ENCODE peak calls at places on chromosomes 12 and 14, in four cellular contexts. M is GM12892, S is suprapubic skin, U is breast epithelium. J is an unnamed sample.

GRCh38 chr12:121937654-121938053 is 19.3 kb downstream of the CFAP251 start:
- DNase-seq in M (no peak), U (no peak), S (no peak), J (no peak)

GRCh38 chr12:116642683-116643082 is 83.5 kb downstream of the MAP1LC3B2 start:
- DNase-seq in M (no peak), U (no peak), S (no peak), J (no peak)

GRCh38 chr14:52033131-52033642 is 35.7 kb downstream of the NID2 start:
- DNase-seq in M (no peak), U (no peak), S (no peak), J (no peak)

GRCh38 chr12:42981379-42981778 is 391.8 kb upstream of the PRICKLE1 start:
- DNase-seq in S (no peak), M (no peak), U (no peak), J (no peak)

GRCh38 chr12:9340422-9341259 is 132.4 kb upstream of the PZP start:
- DNase-seq in U (no peak), S (no peak), M (no peak), J (no peak)

GRCh38 chr12:25186788-25187397 is 8.1 kb downstream of the DNAI7 start:
- DNase-seq in M (no peak), S (no peak), U (no peak), J (no peak)

GRCh38 chr14:58428011-58428807 is 690 bp downstream of the KIAA0586 start:
- DNase-seq in M (no peak), S (no peak), U (no peak), J (no peak)

GRCh38 chr12:53300187-53300586 is 692 bp downstream of the MYG1 start:
- DNase-seq in S (no peak), M (no peak), U (no peak), J (no peak)

GRCh38 chr14:84750763-84751554 is 779.0 kb upstream of the FLRT2 start:
- DNase-seq in M (no peak), U (no peak), S (no peak), J (no peak)

GRCh38 chr12:10529603-10530002 is 23.9 kb downstream of the EIF2S3B start:
- DNase-seq in U (no peak), M (no peak), S (no peak), J (no peak)

GRCh38 chr12:121222847-121223246 is 12.9 kb downstream of the P2RX4 start:
- DNase-seq in M (no peak), U (no peak), S (no peak), J (no peak)

GRCh38 chr12:91866566-91866965 is 279.1 kb downstream of the BTG1 start:
- DNase-seq in M (no peak), S (no peak), U (no peak), J (no peak)

GRCh38 chr14:22164616-22165015 is 424.4 kb downstream of the DAD1 start:
- DNase-seq in U (no peak), M (no peak), S (no peak), J (no peak)

GRCh38 chr12:116975779-116976393 is 65.1 kb downstream of the FBXW8 start:
- DNase-seq in M (no peak), S (no peak), U (no peak), J (no peak)

GRCh38 chr12:121797937-121798801 is 4.7 kb upstream of the RHOF start:
- DNase-seq in M (no peak), U (no peak), S (peak), J (no peak)

GRCh38 chr12:82019533-82019932 is 260.4 kb upstream of the PPFIA2 start:
- DNase-seq in S (no peak), M (no peak), U (no peak), J (no peak)

GRCh38 chr12:92562063-92562734 is 140.6 kb upstream of the PLEKHG7 start:
- DNase-seq in U (no peak), M (no peak), S (no peak), J (no peak)

GRCh38 chr14:52461721-52462120 is 90.6 kb downstream of the TXNDC16 start:
- DNase-seq in U (no peak), M (no peak), S (no peak), J (no peak)

GRCh38 chr12:116248433-116248832 is 29.1 kb downstream of the MED13L start:
- DNase-seq in S (no peak), U (no peak), M (no peak), J (no peak)

GRCh38 chr14:78228702-78229327 is 58.6 kb downstream of the NRXN3 start:
- DNase-seq in M (no peak), U (no peak), S (no peak), J (no peak)

GRCh38 chr12:65685514-65685913 is 138.8 kb upstream of the HMGA2 start:
- DNase-seq in U (no peak), M (no peak), S (no peak), J (no peak)

GRCh38 chr12:118922405-118922804 is 58.9 kb upstream of the SRRM4 start:
- DNase-seq in U (no peak), M (no peak), S (no peak), J (no peak)

GRCh38 chr14:68363841-68364711 is 428.8 kb downstream of the ZFP36L1 start:
- DNase-seq in M (no peak), U (no peak), S (no peak), J (no peak)

GRCh38 chr12:79988368-79988767 is 53.5 kb upstream of the PPP1R12A start:
- DNase-seq in M (no peak), U (no peak), S (no peak), J (no peak)

GRCh38 chr12:66688836-66689439 is 10.1 kb upstream of the GRIP1 start:
- DNase-seq in S (no peak), M (no peak), U (no peak), J (peak)

GRCh38 chr12:27143676-27144075 is 61.3 kb upstream of the C12orf71 start:
- DNase-seq in S (no peak), U (no peak), M (no peak), J (no peak)

GRCh38 chr12:116142936-116143882 is 134.3 kb downstream of the MED13L start:
- DNase-seq in M (no peak), S (no peak), U (no peak), J (no peak)

GRCh38 chr12:100156731-100157426 is 14.2 kb upstream of the BLTP3B start:
- DNase-seq in M (no peak), S (no peak), U (no peak), J (no peak)

GRCh38 chr12:47832263-47832933 is 12.7 kb upstream of the HDAC7 start:
- DNase-seq in U (no peak), M (peak), S (no peak), J (no peak)

GRCh38 chr14:96571311-96571710 is 69.1 kb downstream of the PAPOLA start:
- DNase-seq in M (no peak), S (no peak), U (no peak), J (no peak)

GRCh38 chr12:130126023-130126432 is 36.2 kb upstream of the FZD10 start:
- DNase-seq in S (no peak), U (peak), M (no peak), J (no peak)

GRCh38 chr14:60658909-60659585 is 9.8 kb upstream of the SIX1 start:
- DNase-seq in U (no peak), M (no peak), S (no peak), J (no peak)

GRCh38 chr12:203462-204260 is 10.3 kb downstream of the SLC6A12 start:
- DNase-seq in S (no peak), U (no peak), M (no peak), J (no peak)

GRCh38 chr12:30989754-30990153 is 63.2 kb downstream of the TSPAN11 start:
- DNase-seq in U (no peak), M (no peak), S (no peak), J (peak)

GRCh38 chr12:43882578-43883178 is 46.8 kb downstream of the TMEM117 start:
- DNase-seq in U (no peak), M (no peak), S (no peak), J (peak)

GRCh38 chr12:45148619-45149018 is 67.3 kb upstream of the ANO6 start:
- DNase-seq in M (no peak), S (no peak), U (no peak), J (no peak)

GRCh38 chr14:74015965-74016364 is 3.1 kb downstream of the ENTPD5 start:
- DNase-seq in U (no peak), M (no peak), S (no peak), J (no peak)

GRCh38 chr14:52951730-52952481 is 1.1 kb upstream of the FERMT2 start:
- DNase-seq in U (peak), M (no peak), S (no peak), J (no peak)

GRCh38 chr14:45253754-45254300 is 825 bp upstream of the MIS18BP1 start:
- DNase-seq in M (no peak), U (no peak), S (peak), J (no peak)

GRCh38 chr14:102088012-102088792 is 1.4 kb upstream of the HSP90AA1 start:
- DNase-seq in S (peak), M (peak), U (peak), J (peak)
- TF ChIP-seq POLR2A in S (no peak), M (peak), U (no peak), J (no peak)

GRCh38 chr12:103273645-103274044 is 222.1 kb downstream of the C12orf42 start:
- DNase-seq in M (no peak), U (no peak), S (no peak), J (no peak)

GRCh38 chr12:103278329-103278728 is 217.4 kb downstream of the C12orf42 start:
- DNase-seq in M (no peak), U (no peak), S (no peak), J (no peak)

GRCh38 chr12:103269962-103270361 is 225.8 kb downstream of the C12orf42 start:
- DNase-seq in U (no peak), M (no peak), S (no peak), J (no peak)

GRCh38 chr12:103268831-103269514 is 226.8 kb downstream of the C12orf42 start:
- DNase-seq in M (no peak), U (no peak), S (no peak), J (no peak)

DNA sequence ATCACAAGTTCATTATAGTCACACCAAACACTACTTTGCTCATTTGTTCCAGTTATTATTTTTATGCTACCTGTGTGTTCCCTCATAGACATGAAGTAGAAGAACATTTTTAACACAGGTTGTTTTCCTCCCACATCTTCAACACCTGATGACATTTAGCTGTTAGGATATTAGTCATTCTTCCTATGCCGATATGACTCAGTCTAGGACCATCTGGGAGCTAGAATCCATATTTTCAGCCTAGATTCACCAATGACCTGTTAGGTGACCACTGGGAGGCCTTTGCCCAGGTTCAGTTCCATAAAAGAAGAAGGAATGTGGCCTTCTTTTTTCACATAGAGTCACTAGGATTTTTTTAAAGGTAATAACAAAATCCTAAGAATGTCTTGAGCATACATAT is 222.8 kb downstream of the C12orf42 start:
- DNase-seq in M (no peak), U (no peak), S (no peak), J (no peak)
- TF ChIP-seq POLR2AphosphoS5 in M (no peak), U (no peak), S (no peak), J (no peak)

DNA sequence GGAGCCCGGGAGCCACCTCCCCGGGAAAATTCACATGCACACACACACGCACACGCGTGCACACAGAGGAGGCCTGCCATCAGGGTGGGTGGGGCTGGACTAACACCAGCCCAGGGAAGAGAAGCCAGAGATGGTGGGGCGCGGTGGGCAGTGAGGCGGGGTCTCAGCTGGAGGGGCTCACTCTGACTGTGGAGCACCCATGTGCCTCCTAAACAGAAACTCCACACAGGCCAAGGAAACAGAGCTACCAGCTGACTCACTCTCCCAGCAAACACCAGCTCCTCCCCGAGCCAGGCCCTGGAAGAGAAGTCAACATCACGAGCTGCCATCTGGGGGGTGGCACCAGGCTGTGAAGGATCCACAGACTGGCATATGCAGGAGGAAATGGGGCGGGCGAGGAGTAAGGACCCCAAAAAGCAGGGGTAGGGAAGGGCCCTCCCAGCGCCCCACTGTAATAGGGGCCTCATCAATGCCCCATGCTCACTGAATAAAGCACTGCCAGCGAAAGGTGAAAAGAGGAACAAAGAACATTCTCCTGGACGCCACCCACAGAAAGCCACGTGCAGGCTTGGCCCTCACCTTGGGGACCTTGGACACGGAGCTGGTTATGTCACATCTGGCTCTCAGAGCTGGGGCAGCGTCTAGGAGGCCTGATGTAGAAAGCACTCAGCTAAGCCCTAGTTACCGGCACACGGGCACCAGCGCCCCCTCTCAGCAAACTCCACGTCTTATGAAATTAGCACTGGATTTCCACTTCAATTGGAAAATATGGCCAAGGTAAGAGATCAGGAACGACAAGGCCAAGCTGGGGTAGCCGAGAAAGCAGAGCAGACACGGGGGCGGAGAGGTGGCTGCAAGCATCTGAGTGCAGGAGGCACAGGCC is 8.4 kb upstream of the INF2 start:
- DNase-seq in S (peak), U (peak), M (no peak), J (no peak)
- TF ChIP-seq POLR2A in S (no peak), U (no peak), M (no peak), J (no peak)

GRCh38 chr14:70254476-70254961 is 65.8 kb upstream of the SLC8A3 start:
- DNase-seq in M (no peak), S (no peak), U (peak), J (no peak)
- TF ChIP-seq POLR2AphosphoS5 in M (no peak), S (no peak), U (no peak), J (no peak)

GRCh38 chr12:12611512-12612306 is at the start of gene CREBL2:
- DNase-seq in U (peak), S (peak), M (peak), J (peak)
- TF ChIP-seq POLR2A in U (peak), S (no peak), M (peak), J (peak)

GRCh38 chr12:76256904-76257303 is 91.3 kb downstream of the BBS10 start:
- DNase-seq in S (no peak), U (no peak), M (no peak), J (no peak)

GRCh38 chr12:76259071-76259470 is 89.1 kb downstream of the BBS10 start:
- DNase-seq in S (no peak), U (no peak), M (no peak), J (no peak)

GRCh38 chr12:76259660-76260389 is 88.4 kb downstream of the BBS10 start:
- DNase-seq in M (no peak), U (peak), S (no peak), J (no peak)

GRCh38 chr12:76256341-76256740 is 91.9 kb downstream of the BBS10 start:
- DNase-seq in M (no peak), U (no peak), S (no peak), J (no peak)

GRCh38 chr12:76260390-76260748 is 87.8 kb downstream of the BBS10 start:
- DNase-seq in U (no peak), S (no peak), M (no peak), J (no peak)
- TF ChIP-seq POLR2AphosphoS5 in U (no peak), S (no peak), M (no peak), J (no peak)

GRCh38 chr14:100285021-100285912 is 21.0 kb downstream of the SLC25A29 start:
- DNase-seq in M (peak), U (no peak), S (peak), J (peak)
- TF ChIP-seq POLR2A in M (peak), U (no peak), S (peak), J (no peak)

J was measured in GM12891.